ENCODE peak calls at places on chromosome 3, in seven cellular contexts. U is HFF-Myc, P is GM12865, V is BJ, A is B cell, L is lower lobe of right lung, M is AG10803. E is an unnamed sample.

GRCh38 chr3:9402410-9403228 is 5.2 kb downstream of the SETD5 start:
- DNase-seq in U (no peak), P (no peak), V (no peak), A (no peak), L (no peak), M (no peak), E (no peak)

GRCh38 chr3:145865329-145865904 is 295.6 kb downstream of the PLOD2 start:
- DNase-seq in U (no peak), P (no peak), V (no peak), A (no peak), L (no peak), M (no peak), E (no peak)

GRCh38 chr3:10335190-10335738 is 14.4 kb upstream of the SEC13 start:
- DNase-seq in U (no peak), P (no peak), V (no peak), A (no peak), L (no peak), M (no peak), E (no peak)

GRCh38 chr3:194279701-194280360 is 71.3 kb downstream of the CPN2 start:
- DNase-seq in U (no peak), P (no peak), V (no peak), A (no peak), L (peak), M (no peak), E (no peak)

GRCh38 chr3:130649061-130649654 is 97.5 kb downstream of the PIK3R4 start:
- DNase-seq in U (no peak), P (no peak), V (no peak), A (no peak), L (no peak), M (no peak), E (no peak)

GRCh38 chr3:111582114-111582461 is 13.1 kb downstream of the ZBED2 start:
- DNase-seq in U (peak), P (no peak), V (peak), A (no peak), L (no peak), M (peak), E (no peak)

GRCh38 chr3:160618363-160618762 is 53.0 kb upstream of the KPNA4 start:
- DNase-seq in U (no peak), P (no peak), V (no peak), A (no peak), L (peak), M (no peak), E (no peak)

GRCh38 chr3:97949743-97950142 is 22.5 kb downstream of the RIOX2 start:
- DNase-seq in U (no peak), P (no peak), V (no peak), A (no peak), L (no peak), M (no peak), E (no peak)

GRCh38 chr3:67876261-67876660 is 221.8 kb upstream of the SUCLG2 start:
- DNase-seq in U (no peak), P (no peak), V (no peak), A (no peak), L (no peak), M (no peak), E (no peak)

GRCh38 chr3:58659051-58659675 is 7.4 kb downstream of the FAM3D start:
- DNase-seq in U (no peak), P (no peak), V (no peak), A (no peak), L (no peak), M (peak), E (no peak)

GRCh38 chr3:140053011-140053702 is 118.2 kb downstream of the CLSTN2 start:
- DNase-seq in U (no peak), P (no peak), V (no peak), A (no peak), L (no peak), M (no peak), E (no peak)

GRCh38 chr3:50604628-50605588 is 6.7 kb downstream of the CISH start:
- DNase-seq in U (no peak), P (no peak), V (no peak), A (peak), L (no peak), M (no peak), E (no peak)

GRCh38 chr3:186052096-186052495 is 56.8 kb downstream of the ETV5 start:
- DNase-seq in U (no peak), P (no peak), V (no peak), A (no peak), L (no peak), M (no peak), E (no peak)

GRCh38 chr3:60424942-60425341 is 826.3 kb downstream of the FHIT start:
- DNase-seq in U (no peak), P (no peak), V (no peak), A (no peak), L (no peak), M (no peak), E (no peak)

GRCh38 chr3:156388469-156389150 is 166.3 kb downstream of the SSR3 start:
- DNase-seq in U (peak), P (peak), V (peak), A (no peak), L (no peak), M (peak), E (no peak)

GRCh38 chr3:30440147-30440604 is 166.2 kb upstream of the TGFBR2 start:
- DNase-seq in U (no peak), P (no peak), V (no peak), A (no peak), L (no peak), M (peak), E (no peak)

GRCh38 chr3:37170097-37170496 is 4.3 kb downstream of the LRRFIP2 start:
- DNase-seq in U (no peak), P (no peak), V (no peak), A (no peak), L (no peak), M (no peak), E (no peak)

GRCh38 chr3:55162031-55162784 is 234.3 kb upstream of the LRTM1 start:
- DNase-seq in U (no peak), P (peak), V (peak), A (no peak), L (no peak), M (peak), E (no peak)

GRCh38 chr3:58009026-58009748 is 965 bp downstream of the FLNB start:
- DNase-seq in U (no peak), P (peak), V (no peak), A (peak), L (peak), M (no peak), E (peak)

GRCh38 chr3:134799393-134799792 is 4.3 kb downstream of the EPHB1 start:
- DNase-seq in U (no peak), P (no peak), V (peak), A (no peak), L (no peak), M (peak), E (no peak)

GRCh38 chr3:31157893-31158620 is 263.6 kb upstream of the GADL1 start:
- DNase-seq in U (no peak), P (no peak), V (peak), A (no peak), L (no peak), M (peak), E (no peak)

GRCh38 chr3:114310701-114311100 is 16.9 kb downstream of the TIGIT start:
- DNase-seq in U (no peak), P (peak), V (no peak), A (no peak), L (no peak), M (no peak), E (no peak)

GRCh38 chr3:149340310-149340933 is 7.0 kb upstream of the TM4SF18 start:
- DNase-seq in U (no peak), P (no peak), V (no peak), A (no peak), L (no peak), M (peak), E (no peak)

GRCh38 chr3:141950572-141951493 is 74.4 kb downstream of the ATP1B3 start:
- DNase-seq in U (no peak), P (no peak), V (no peak), A (no peak), L (no peak), M (no peak), E (no peak)

GRCh38 chr3:140134231-140134630 is 199.2 kb downstream of the CLSTN2 start:
- DNase-seq in U (no peak), P (no peak), V (no peak), A (no peak), L (no peak), M (no peak), E (no peak)

GRCh38 chr3:23495507-23495906 is 292.4 kb downstream of the UBE2E2 start:
- DNase-seq in U (no peak), P (no peak), V (no peak), A (no peak), L (no peak), M (peak), E (no peak)

GRCh38 chr3:9430733-9431132 is 33.3 kb downstream of the SETD5 start:
- DNase-seq in U (no peak), P (no peak), V (no peak), A (no peak), L (no peak), M (no peak), E (no peak)

GRCh38 chr3:186254676-186255665 is 107.1 kb downstream of the DGKG start:
- DNase-seq in U (no peak), P (peak), V (no peak), A (peak), L (peak), M (no peak), E (peak)

GRCh38 chr3:58025824-58026579 is 17.8 kb downstream of the FLNB start:
- DNase-seq in U (no peak), P (no peak), V (no peak), A (no peak), L (peak), M (no peak), E (no peak)

GRCh38 chr3:111761309-111761795 is 97.7 kb upstream of the PHLDB2 start:
- DNase-seq in U (peak), P (peak), V (peak), A (no peak), L (no peak), M (peak), E (peak)

GRCh38 chr3:149315694-149316093 is 17.7 kb downstream of the TM4SF18 start:
- DNase-seq in U (no peak), P (no peak), V (no peak), A (no peak), L (no peak), M (no peak), E (no peak)

DNA sequence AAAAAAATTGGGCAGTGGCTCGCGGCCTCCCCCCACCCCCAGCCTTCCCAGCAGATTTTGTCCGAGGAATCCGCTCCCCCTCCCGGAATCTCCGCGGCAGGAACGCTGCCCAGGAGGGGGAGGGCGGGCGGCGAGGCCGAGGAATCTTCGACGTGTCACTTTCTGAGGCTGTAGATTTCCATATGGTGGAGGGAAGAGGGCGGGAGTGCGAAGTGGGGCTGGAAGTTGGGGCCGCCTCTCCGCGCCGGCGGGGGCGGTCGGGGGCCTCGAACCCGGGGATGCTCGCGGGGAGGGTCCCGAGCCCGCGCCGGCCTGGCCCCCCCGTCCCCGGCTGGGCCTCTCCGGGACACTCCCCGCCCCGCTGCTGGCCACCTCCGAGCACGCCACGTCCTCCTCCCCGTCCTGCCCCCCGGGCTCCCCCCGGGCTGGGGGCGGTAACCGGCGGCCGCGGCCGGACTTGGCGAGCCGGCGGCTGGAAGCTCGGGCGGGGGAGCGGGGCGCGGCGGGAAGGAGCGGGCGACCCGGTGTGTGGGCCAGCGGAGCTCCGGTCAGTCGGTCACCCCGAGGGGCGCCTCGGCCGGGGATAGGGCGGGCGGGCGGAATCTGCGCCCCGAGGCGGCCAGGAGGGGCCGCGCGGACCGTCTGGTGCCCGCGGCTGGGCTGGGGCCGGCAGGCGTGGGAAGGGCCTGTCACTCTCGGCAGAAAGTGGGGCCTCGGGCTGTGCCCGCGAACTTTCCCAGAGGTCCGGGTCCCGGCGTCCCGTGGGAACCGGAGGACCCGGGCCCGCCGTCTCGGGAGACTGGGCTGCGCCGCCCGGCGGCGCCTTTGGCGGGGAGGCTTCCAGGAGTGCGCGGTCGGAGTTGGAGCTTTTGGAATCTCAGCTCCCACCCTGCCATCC is 949 bp downstream of the FNDC3B start:
- DNase-seq in U (no peak), P (peak), V (peak), A (peak), L (peak), M (peak), E (peak)
- TF ChIP-seq CTCF in U (peak), P (no peak), V (peak), A (no peak), L (peak), M (peak), E (no peak)

GRCh38 chr3:183189641-183190040 is 27.1 kb upstream of the LAMP3 start:
- DNase-seq in U (no peak), P (no peak), V (no peak), A (no peak), L (no peak), M (no peak), E (no peak)

GRCh38 chr3:183192650-183193300 is 30.2 kb upstream of the LAMP3 start:
- DNase-seq in U (no peak), P (no peak), V (no peak), A (no peak), L (no peak), M (no peak), E (no peak)

GRCh38 chr3:183193762-183194701 is 31.5 kb upstream of the LAMP3 start:
- DNase-seq in U (no peak), P (no peak), V (peak), A (no peak), L (no peak), M (no peak), E (no peak)

GRCh38 chr3:183185696-183186095 is 23.2 kb upstream of the LAMP3 start:
- DNase-seq in U (peak), P (no peak), V (peak), A (no peak), L (no peak), M (peak), E (no peak)

DNA sequence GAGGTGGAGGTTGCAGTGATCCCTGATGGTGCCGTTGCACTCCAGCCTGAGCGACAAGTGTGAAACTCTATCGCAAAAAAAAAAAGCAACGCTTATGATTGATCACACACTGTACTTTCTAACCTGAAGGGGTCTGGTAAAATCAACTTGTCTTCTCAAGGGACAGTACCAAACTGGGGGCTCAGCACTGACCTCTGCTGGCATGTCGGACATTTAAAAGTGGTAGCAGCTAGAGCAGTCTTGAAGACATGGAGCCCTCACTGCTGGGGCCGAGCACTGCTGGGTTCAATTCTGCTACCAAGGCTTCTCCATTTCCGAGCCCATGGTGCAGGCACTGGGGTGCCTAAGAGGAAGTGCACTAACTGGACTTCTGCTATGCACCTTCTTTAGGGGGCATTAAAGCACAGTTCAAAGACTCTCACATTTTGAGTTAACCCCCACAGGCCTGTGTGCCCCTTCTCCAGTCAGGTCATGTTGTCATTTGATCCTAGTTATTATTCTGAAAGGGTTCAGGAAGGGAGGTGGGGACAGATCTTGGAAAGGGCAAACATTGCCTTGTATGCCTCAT is 26.4 kb upstream of the LAMP3 start:
- DNase-seq in U (peak), P (peak), V (no peak), A (no peak), L (peak), M (no peak), E (peak)
- TF ChIP-seq CTCF in U (peak), P (peak), V (no peak), A (peak), L (peak), M (peak), E (peak)

GRCh38 chr3:71303627-71304260 is 279.8 kb downstream of the FOXP1 start:
- DNase-seq in U (no peak), P (no peak), V (no peak), A (no peak), L (no peak), M (no peak), E (no peak)
- TF ChIP-seq CTCF in U (no peak), P (no peak), V (no peak), A (no peak), L (no peak), M (no peak), E (no peak)

GRCh38 chr3:68876112-68876713 is 56.1 kb downstream of the TAFA4 start:
- DNase-seq in U (peak), P (peak), V (peak), A (no peak), L (no peak), M (peak), E (peak)

GRCh38 chr3:68874551-68875348 is 57.6 kb downstream of the TAFA4 start:
- DNase-seq in U (no peak), P (peak), V (no peak), A (no peak), L (no peak), M (no peak), E (no peak)

GRCh38 chr3:68878962-68879361 is 53.4 kb downstream of the TAFA4 start:
- DNase-seq in U (no peak), P (no peak), V (no peak), A (no peak), L (no peak), M (no peak), E (no peak)

GRCh38 chr3:68880632-68881031 is 51.7 kb downstream of the TAFA4 start:
- DNase-seq in U (no peak), P (no peak), V (no peak), A (no peak), L (no peak), M (no peak), E (no peak)

DNA sequence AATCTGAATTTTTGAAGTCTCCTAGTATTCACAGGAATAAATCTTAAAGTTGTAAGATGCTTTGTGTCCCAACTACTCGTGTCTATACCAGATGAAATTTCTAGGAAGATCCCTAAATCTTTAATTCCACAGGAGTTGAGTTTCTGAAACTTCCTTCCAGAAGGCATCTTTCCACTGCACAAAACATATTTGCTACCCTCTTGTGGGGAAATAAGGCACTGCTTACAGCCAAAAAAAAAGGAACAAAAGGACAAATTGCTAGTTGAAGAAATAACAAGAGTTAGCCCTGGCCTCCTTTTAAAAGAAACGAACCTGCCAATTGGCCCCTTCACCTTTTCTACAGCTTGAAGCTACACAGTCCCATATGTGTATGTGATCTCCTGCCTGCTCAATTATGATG is 54.0 kb downstream of the TAFA4 start:
- DNase-seq in U (no peak), P (no peak), V (no peak), A (no peak), L (no peak), M (peak), E (no peak)
- TF ChIP-seq CTCF in U (peak), P (peak), V (peak), A (peak), L (peak), M (peak), E (peak)

GRCh38 chr3:122356402-122356801 is 26.6 kb downstream of the MIX23 start:
- DNase-seq in U (peak), P (peak), V (no peak), A (no peak), L (no peak), M (peak), E (peak)
- TF ChIP-seq CTCF in U (peak), P (peak), V (peak), A (peak), L (peak), M (peak), E (peak)

GRCh38 chr3:176814252-176814651 is 383.0 kb downstream of the TBL1XR1 start:
- DNase-seq in U (peak), P (peak), V (no peak), A (no peak), L (peak), M (peak), E (peak)
- TF ChIP-seq CTCF in U (peak), P (peak), V (peak), A (no peak), L (peak), M (peak), E (peak)

GRCh38 chr3:138946554-138947302 is at the start of the genes FOXL2 and FOXL2NB:
- DNase-seq in U (no peak), P (no peak), V (no peak), A (peak), L (no peak), M (peak), E (no peak)

GRCh38 chr3:138947303-138948121 is 495 bp downstream of the FOXL2NB start:
- DNase-seq in U (no peak), P (no peak), V (no peak), A (no peak), L (no peak), M (peak), E (no peak)

GRCh38 chr3:138944842-138945645 is 1.9 kb downstream of the FOXL2 start:
- DNase-seq in U (no peak), P (no peak), V (no peak), A (peak), L (no peak), M (peak), E (no peak)

GRCh38 chr3:138944136-138944658 is 2.7 kb downstream of the FOXL2 start:
- DNase-seq in U (no peak), P (no peak), V (no peak), A (peak), L (no peak), M (no peak), E (no peak)

GRCh38 chr3:138945646-138946553 is 1.0 kb downstream of the FOXL2 start:
- DNase-seq in U (no peak), P (no peak), V (no peak), A (peak), L (no peak), M (peak), E (no peak)
- TF ChIP-seq CTCF in U (peak), P (no peak), V (peak), A (no peak), L (no peak), M (peak), E (no peak)

DNA sequence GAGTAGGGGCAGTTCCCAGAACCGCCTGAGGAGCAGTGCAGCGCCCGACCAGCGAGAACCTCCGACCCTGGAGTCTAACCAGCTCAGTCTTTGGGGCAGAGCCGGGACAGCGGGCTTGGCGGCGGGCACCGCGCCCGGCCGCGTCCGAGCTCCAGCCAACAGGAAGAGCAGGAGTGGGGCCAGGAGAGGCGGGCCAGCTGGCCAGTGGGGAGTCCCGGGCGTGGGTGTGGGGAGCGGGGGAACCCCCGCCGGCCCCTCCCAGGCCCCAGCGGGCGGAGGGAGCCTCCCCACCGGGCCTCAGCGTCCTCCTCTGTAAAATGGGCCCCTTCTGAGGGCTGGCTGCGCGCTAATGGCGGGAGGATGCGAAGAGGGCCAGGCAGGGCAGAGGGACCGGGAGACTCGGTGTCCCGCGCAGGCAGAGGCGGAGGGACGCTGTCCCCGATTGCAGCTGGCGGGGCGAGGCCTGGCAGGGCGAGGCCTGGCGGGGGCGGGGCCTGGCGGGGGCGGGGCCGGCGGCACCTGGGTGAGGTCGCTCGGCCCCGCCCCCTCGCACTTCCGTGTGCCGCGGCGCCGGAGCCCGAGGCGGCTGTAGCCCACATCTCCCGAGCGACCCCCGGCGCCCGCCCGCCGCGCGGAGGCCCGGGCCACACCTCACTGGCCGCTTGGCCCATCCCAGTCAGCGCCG is at the start of gene PRKCD:
- DNase-seq in U (no peak), P (peak), V (no peak), A (peak), L (peak), M (peak), E (peak)
- TF ChIP-seq CTCF in U (no peak), P (peak), V (peak), A (peak), L (peak), M (peak), E (no peak)

E was measured in GM20000.